ENCODE peak calls at places on chromosome 6, in five cellular contexts. One of them, this sample, is unnamed.

GRCh38 chr6:144710207-144710606 is 425.1 kb downstream of the UTRN start:
- DNase-seq in cardiac fibroblast: peak
- DNase-seq in breast epithelium: peak
- DNase-seq in heart left ventricle: no peak
- DNase-seq in psoas muscle: no peak
- DNase-seq in this sample: peak

GRCh38 chr6:43665376-43665775 is 20.5 kb downstream of the RSPH9 start:
- DNase-seq in breast epithelium: no peak
- DNase-seq in cardiac fibroblast: no peak
- DNase-seq in heart left ventricle: no peak
- DNase-seq in psoas muscle: no peak
- DNase-seq in this sample: no peak

GRCh38 chr6:73739097-73739496 is 43.1 kb downstream of the CD109 start:
- DNase-seq in psoas muscle: no peak
- DNase-seq in breast epithelium: no peak
- DNase-seq in cardiac fibroblast: peak
- DNase-seq in heart left ventricle: no peak
- DNase-seq in this sample: peak

GRCh38 chr6:169274761-169275160 is 21.1 kb upstream of the THBS2 start:
- DNase-seq in cardiac fibroblast: peak
- DNase-seq in heart left ventricle: no peak
- DNase-seq in psoas muscle: no peak
- DNase-seq in breast epithelium: no peak
- DNase-seq in this sample: peak

GRCh38 chr6:30763618-30764489 is 19.5 kb upstream of the IER3 start:
- DNase-seq in heart left ventricle: no peak
- DNase-seq in psoas muscle: no peak
- DNase-seq in breast epithelium: peak
- DNase-seq in cardiac fibroblast: peak
- DNase-seq in this sample: peak

GRCh38 chr6:15914553-15914952 is 214.3 kb upstream of the MYLIP start:
- DNase-seq in psoas muscle: no peak
- DNase-seq in heart left ventricle: no peak
- DNase-seq in cardiac fibroblast: no peak
- DNase-seq in breast epithelium: no peak
- DNase-seq in this sample: no peak

GRCh38 chr6:28673800-28674671 is 148.4 kb downstream of the GPX5 start:
- DNase-seq in breast epithelium: no peak
- DNase-seq in psoas muscle: no peak
- DNase-seq in heart left ventricle: no peak
- DNase-seq in cardiac fibroblast: peak
- DNase-seq in this sample: peak

GRCh38 chr6:129476248-129476564 is 233.8 kb downstream of the ARHGAP18 start:
- DNase-seq in psoas muscle: no peak
- DNase-seq in cardiac fibroblast: no peak
- DNase-seq in breast epithelium: no peak
- DNase-seq in heart left ventricle: no peak
- DNase-seq in this sample: no peak

GRCh38 chr6:37371158-37372083 is 17.6 kb downstream of the RNF8 start:
- DNase-seq in breast epithelium: peak
- DNase-seq in heart left ventricle: no peak
- DNase-seq in cardiac fibroblast: peak
- DNase-seq in psoas muscle: no peak
- DNase-seq in this sample: no peak

GRCh38 chr6:33469661-33470060 is 15.3 kb downstream of the ZBTB9 start:
- DNase-seq in psoas muscle: no peak
- DNase-seq in cardiac fibroblast: no peak
- DNase-seq in breast epithelium: no peak
- DNase-seq in heart left ventricle: no peak
- DNase-seq in this sample: no peak

GRCh38 chr6:37173573-37174195 is 3.7 kb downstream of the PIM1 start:
- DNase-seq in psoas muscle: no peak
- DNase-seq in breast epithelium: no peak
- DNase-seq in cardiac fibroblast: peak
- DNase-seq in heart left ventricle: no peak
- DNase-seq in this sample: peak

GRCh38 chr6:96760153-96760687 is 77.1 kb downstream of the GPR63 start:
- DNase-seq in psoas muscle: no peak
- DNase-seq in breast epithelium: no peak
- DNase-seq in cardiac fibroblast: no peak
- DNase-seq in heart left ventricle: no peak
- DNase-seq in this sample: no peak

GRCh38 chr6:40587240-40588069 is at the start of gene LRFN2:
- DNase-seq in psoas muscle: peak
- DNase-seq in cardiac fibroblast: peak
- DNase-seq in heart left ventricle: peak
- DNase-seq in breast epithelium: peak
- DNase-seq in this sample: peak

GRCh38 chr6:43935921-43936320 is 165.9 kb downstream of the VEGFA start:
- DNase-seq in psoas muscle: no peak
- DNase-seq in cardiac fibroblast: no peak
- DNase-seq in heart left ventricle: no peak
- DNase-seq in breast epithelium: no peak
- DNase-seq in this sample: no peak

GRCh38 chr6:90548001-90548400 is 38.9 kb downstream of the MAP3K7 start:
- DNase-seq in heart left ventricle: no peak
- DNase-seq in psoas muscle: no peak
- DNase-seq in cardiac fibroblast: no peak
- DNase-seq in breast epithelium: no peak
- DNase-seq in this sample: peak

GRCh38 chr6:967666-968065 is 274.7 kb upstream of the EXOC2 start:
- DNase-seq in psoas muscle: no peak
- DNase-seq in breast epithelium: no peak
- DNase-seq in heart left ventricle: no peak
- DNase-seq in cardiac fibroblast: no peak
- DNase-seq in this sample: no peak

GRCh38 chr6:168410035-168410434 is 30.9 kb upstream of the SMOC2 start:
- DNase-seq in psoas muscle: no peak
- DNase-seq in heart left ventricle: no peak
- DNase-seq in cardiac fibroblast: no peak
- DNase-seq in breast epithelium: no peak
- DNase-seq in this sample: no peak

GRCh38 chr6:87277123-87277522 is 45.3 kb upstream of the SMIM8 start:
- DNase-seq in cardiac fibroblast: peak
- DNase-seq in breast epithelium: no peak
- DNase-seq in psoas muscle: no peak
- DNase-seq in heart left ventricle: no peak
- DNase-seq in this sample: peak

GRCh38 chr6:108622601-108623335 is 62.1 kb downstream of the FOXO3 start:
- DNase-seq in breast epithelium: no peak
- DNase-seq in heart left ventricle: no peak
- DNase-seq in cardiac fibroblast: peak
- DNase-seq in psoas muscle: peak
- DNase-seq in this sample: peak

GRCh38 chr6:35091353-35092083 is 49.6 kb downstream of the TCP11 start:
- DNase-seq in cardiac fibroblast: no peak
- DNase-seq in heart left ventricle: no peak
- DNase-seq in psoas muscle: no peak
- DNase-seq in breast epithelium: no peak
- DNase-seq in this sample: no peak

GRCh38 chr6:77055711-77056110 is 407.6 kb downstream of the HTR1B start:
- DNase-seq in breast epithelium: no peak
- DNase-seq in heart left ventricle: no peak
- DNase-seq in cardiac fibroblast: no peak
- DNase-seq in psoas muscle: no peak
- DNase-seq in this sample: no peak

GRCh38 chr6:43849844-43850243 is 79.8 kb downstream of the VEGFA start:
- DNase-seq in psoas muscle: no peak
- DNase-seq in breast epithelium: no peak
- DNase-seq in cardiac fibroblast: no peak
- DNase-seq in heart left ventricle: no peak
- DNase-seq in this sample: no peak

GRCh38 chr6:109447878-109448555 is 7.5 kb downstream of the SMPD2 start:
- DNase-seq in cardiac fibroblast: no peak
- DNase-seq in breast epithelium: no peak
- DNase-seq in heart left ventricle: no peak
- DNase-seq in psoas muscle: no peak
- DNase-seq in this sample: peak

GRCh38 chr6:167252271-167252670 is 38.8 kb upstream of the UNC93A start:
- DNase-seq in psoas muscle: no peak
- DNase-seq in breast epithelium: no peak
- DNase-seq in heart left ventricle: no peak
- DNase-seq in cardiac fibroblast: no peak
- DNase-seq in this sample: no peak

GRCh38 chr6:167244064-167244949 is 46.8 kb upstream of the UNC93A start:
- DNase-seq in heart left ventricle: no peak
- DNase-seq in psoas muscle: no peak
- DNase-seq in breast epithelium: no peak
- DNase-seq in cardiac fibroblast: no peak
- DNase-seq in this sample: no peak

GRCh38 chr6:167244991-167245390 is 46.1 kb upstream of the UNC93A start:
- DNase-seq in cardiac fibroblast: no peak
- DNase-seq in breast epithelium: no peak
- DNase-seq in psoas muscle: no peak
- DNase-seq in heart left ventricle: no peak
- DNase-seq in this sample: no peak

GRCh38 chr6:167245586-167245985 is 45.5 kb upstream of the UNC93A start:
- DNase-seq in breast epithelium: no peak
- DNase-seq in heart left ventricle: no peak
- DNase-seq in psoas muscle: no peak
- DNase-seq in cardiac fibroblast: no peak
- DNase-seq in this sample: no peak

GRCh38 chr6:167247814-167248595 is 43.1 kb upstream of the UNC93A start:
- DNase-seq in heart left ventricle: no peak
- DNase-seq in breast epithelium: no peak
- DNase-seq in psoas muscle: no peak
- DNase-seq in cardiac fibroblast: no peak
- DNase-seq in this sample: no peak
- TF ChIP-seq CTCF in heart left ventricle: no peak
- TF ChIP-seq CTCF in breast epithelium: no peak
- TF ChIP-seq CTCF in psoas muscle: no peak
- TF ChIP-seq CTCF in cardiac fibroblast: no peak
- TF ChIP-seq CTCF in this sample: no peak

GRCh38 chr6:118970866-118971265 is 35.9 kb upstream of the MCM9 start:
- DNase-seq in cardiac fibroblast: no peak
- DNase-seq in heart left ventricle: no peak
- DNase-seq in psoas muscle: no peak
- DNase-seq in breast epithelium: no peak
- DNase-seq in this sample: no peak

GRCh38 chr6:118965843-118966242 is 30.9 kb upstream of the MCM9 start:
- DNase-seq in cardiac fibroblast: no peak
- DNase-seq in heart left ventricle: no peak
- DNase-seq in breast epithelium: no peak
- DNase-seq in psoas muscle: no peak
- DNase-seq in this sample: no peak

GRCh38 chr6:118967239-118967638 is 32.3 kb upstream of the MCM9 start:
- DNase-seq in breast epithelium: no peak
- DNase-seq in cardiac fibroblast: no peak
- DNase-seq in heart left ventricle: no peak
- DNase-seq in psoas muscle: no peak
- DNase-seq in this sample: no peak

GRCh38 chr6:118965354-118965753 is 30.4 kb upstream of the MCM9 start:
- DNase-seq in breast epithelium: no peak
- DNase-seq in cardiac fibroblast: no peak
- DNase-seq in heart left ventricle: no peak
- DNase-seq in psoas muscle: no peak
- DNase-seq in this sample: peak

GRCh38 chr6:118968416-118968815 is 33.5 kb upstream of the MCM9 start:
- DNase-seq in heart left ventricle: no peak
- DNase-seq in psoas muscle: no peak
- DNase-seq in breast epithelium: no peak
- DNase-seq in cardiac fibroblast: peak
- DNase-seq in this sample: peak
- TF ChIP-seq CTCF in heart left ventricle: peak
- TF ChIP-seq CTCF in psoas muscle: peak
- TF ChIP-seq CTCF in breast epithelium: no peak
- TF ChIP-seq CTCF in cardiac fibroblast: no peak
- TF ChIP-seq CTCF in this sample: peak

GRCh38 chr6:45698046-45698445 is 317.6 kb downstream of the CLIC5 start:
- DNase-seq in heart left ventricle: no peak
- DNase-seq in psoas muscle: no peak
- DNase-seq in cardiac fibroblast: no peak
- DNase-seq in breast epithelium: no peak
- DNase-seq in this sample: no peak

GRCh38 chr6:45697605-45698004 is 318.1 kb downstream of the CLIC5 start:
- DNase-seq in cardiac fibroblast: peak
- DNase-seq in psoas muscle: no peak
- DNase-seq in heart left ventricle: no peak
- DNase-seq in breast epithelium: no peak
- DNase-seq in this sample: peak

GRCh38 chr6:45692021-45692420 is 314.3 kb upstream of the SUPT3H start:
- DNase-seq in breast epithelium: no peak
- DNase-seq in cardiac fibroblast: no peak
- DNase-seq in psoas muscle: no peak
- DNase-seq in heart left ventricle: no peak
- DNase-seq in this sample: no peak

GRCh38 chr6:45699663-45700062 is 316.0 kb downstream of the CLIC5 start:
- DNase-seq in cardiac fibroblast: no peak
- DNase-seq in heart left ventricle: no peak
- DNase-seq in psoas muscle: no peak
- DNase-seq in breast epithelium: no peak
- DNase-seq in this sample: no peak

GRCh38 chr6:45696738-45697137 is 318.9 kb downstream of the CLIC5 start:
- DNase-seq in heart left ventricle: no peak
- DNase-seq in breast epithelium: no peak
- DNase-seq in cardiac fibroblast: no peak
- DNase-seq in psoas muscle: no peak
- DNase-seq in this sample: no peak
- TF ChIP-seq CTCF in heart left ventricle: no peak
- TF ChIP-seq CTCF in breast epithelium: no peak
- TF ChIP-seq CTCF in cardiac fibroblast: no peak
- TF ChIP-seq CTCF in psoas muscle: no peak
- TF ChIP-seq CTCF in this sample: no peak

DNA sequence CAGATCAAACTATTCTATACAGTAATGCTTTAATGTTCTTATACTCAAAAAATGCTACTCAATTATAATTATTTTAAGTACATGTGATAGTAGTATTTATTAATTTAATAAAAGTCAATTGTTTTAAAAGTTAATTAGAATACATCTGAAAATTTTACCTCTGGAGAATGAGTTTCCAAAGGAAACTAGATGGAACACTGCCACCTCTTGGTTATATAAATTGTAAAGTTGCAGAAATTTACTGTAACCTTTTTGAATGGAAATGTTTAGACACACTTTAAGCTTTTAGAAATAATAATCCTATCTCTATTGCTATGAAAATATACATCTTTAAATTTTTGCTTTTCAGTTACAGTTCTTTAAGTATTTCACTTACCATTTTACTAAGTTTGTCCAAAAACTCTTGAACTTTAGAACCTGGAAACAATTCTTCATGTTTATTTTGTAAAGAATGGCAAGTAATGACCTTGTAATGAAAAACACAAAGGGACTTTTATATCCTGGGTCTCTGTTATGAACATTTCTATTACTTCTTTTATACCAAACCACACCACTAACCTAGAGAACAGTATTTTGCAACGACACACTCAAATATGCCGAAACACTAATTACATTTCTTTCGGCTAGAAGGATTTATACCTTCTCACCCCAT is 10.9 kb upstream of the BMP5 start:
- DNase-seq in heart left ventricle: no peak
- DNase-seq in cardiac fibroblast: peak
- DNase-seq in breast epithelium: no peak
- DNase-seq in psoas muscle: no peak
- DNase-seq in this sample: peak
- TF ChIP-seq CTCF in heart left ventricle: peak
- TF ChIP-seq CTCF in cardiac fibroblast: peak
- TF ChIP-seq CTCF in breast epithelium: no peak
- TF ChIP-seq CTCF in psoas muscle: peak
- TF ChIP-seq CTCF in this sample: peak

This sample was measured in fibroblast of pulmonary artery.